ENCODE peak calls at places on chromosomes 5 and 9, in five cellular contexts. One of them, this sample, is unnamed.

GRCh38 chr9:130371196-130371966 is 73.4 kb upstream of the ASS1 start:
- DNase-seq in kidney epithelial cell: no peak
- DNase-seq in naive thymus-derived CD4-positive, alpha-beta T cell: no peak
- DNase-seq in fibroblast of lung: no peak
- DNase-seq in stimulated activated CD8-positive, alpha-beta memory T cell treated with anti-CD3 and anti-CD28 coated beads, Interleukin-12 subunit alpha, Interleukin-12 subunit beta, amount 100 ng/mL, for 1 hour: no peak
- DNase-seq in this sample: no peak

GRCh38 chr5:40485021-40485998 is 194.4 kb upstream of the PTGER4 start:
- DNase-seq in kidney epithelial cell: no peak
- DNase-seq in naive thymus-derived CD4-positive, alpha-beta T cell: no peak
- DNase-seq in fibroblast of lung: peak
- DNase-seq in stimulated activated CD8-positive, alpha-beta memory T cell treated with anti-CD3 and anti-CD28 coated beads, Interleukin-12 subunit alpha, Interleukin-12 subunit beta, amount 100 ng/mL, for 1 hour: no peak
- DNase-seq in this sample: no peak

GRCh38 chr9:126704157-126704941 is 90.6 kb downstream of the LMX1B start:
- DNase-seq in kidney epithelial cell: peak
- DNase-seq in naive thymus-derived CD4-positive, alpha-beta T cell: no peak
- DNase-seq in fibroblast of lung: peak
- DNase-seq in stimulated activated CD8-positive, alpha-beta memory T cell treated with anti-CD3 and anti-CD28 coated beads, Interleukin-12 subunit alpha, Interleukin-12 subunit beta, amount 100 ng/mL, for 1 hour: no peak
- DNase-seq in this sample: no peak

GRCh38 chr9:76896035-76896434 is 9.9 kb downstream of the PRUNE2 start:
- DNase-seq in kidney epithelial cell: no peak
- DNase-seq in naive thymus-derived CD4-positive, alpha-beta T cell: no peak
- DNase-seq in fibroblast of lung: no peak
- DNase-seq in stimulated activated CD8-positive, alpha-beta memory T cell treated with anti-CD3 and anti-CD28 coated beads, Interleukin-12 subunit alpha, Interleukin-12 subunit beta, amount 100 ng/mL, for 1 hour: no peak
- DNase-seq in this sample: no peak

GRCh38 chr5:138974227-138975063 is 99.3 kb upstream of the LRRTM2 start:
- DNase-seq in kidney epithelial cell: no peak
- DNase-seq in naive thymus-derived CD4-positive, alpha-beta T cell: no peak
- DNase-seq in fibroblast of lung: peak
- DNase-seq in stimulated activated CD8-positive, alpha-beta memory T cell treated with anti-CD3 and anti-CD28 coated beads, Interleukin-12 subunit alpha, Interleukin-12 subunit beta, amount 100 ng/mL, for 1 hour: no peak
- DNase-seq in this sample: no peak

GRCh38 chr5:175822225-175822624 is 49.2 kb upstream of the CPLX2 start:
- DNase-seq in kidney epithelial cell: no peak
- DNase-seq in naive thymus-derived CD4-positive, alpha-beta T cell: no peak
- DNase-seq in fibroblast of lung: no peak
- DNase-seq in stimulated activated CD8-positive, alpha-beta memory T cell treated with anti-CD3 and anti-CD28 coated beads, Interleukin-12 subunit alpha, Interleukin-12 subunit beta, amount 100 ng/mL, for 1 hour: no peak
- DNase-seq in this sample: no peak

GRCh38 chr9:27442464-27442863 is 81.6 kb upstream of the IFNK start:
- DNase-seq in kidney epithelial cell: no peak
- DNase-seq in naive thymus-derived CD4-positive, alpha-beta T cell: no peak
- DNase-seq in fibroblast of lung: no peak
- DNase-seq in stimulated activated CD8-positive, alpha-beta memory T cell treated with anti-CD3 and anti-CD28 coated beads, Interleukin-12 subunit alpha, Interleukin-12 subunit beta, amount 100 ng/mL, for 1 hour: no peak
- DNase-seq in this sample: no peak

GRCh38 chr5:178436326-178436940 is 153.8 kb downstream of the COL23A1 start:
- DNase-seq in kidney epithelial cell: no peak
- DNase-seq in naive thymus-derived CD4-positive, alpha-beta T cell: no peak
- DNase-seq in fibroblast of lung: no peak
- DNase-seq in stimulated activated CD8-positive, alpha-beta memory T cell treated with anti-CD3 and anti-CD28 coated beads, Interleukin-12 subunit alpha, Interleukin-12 subunit beta, amount 100 ng/mL, for 1 hour: no peak
- DNase-seq in this sample: no peak

GRCh38 chr9:104412238-104412637 is 91.8 kb upstream of the OR13F1 start:
- DNase-seq in kidney epithelial cell: no peak
- DNase-seq in naive thymus-derived CD4-positive, alpha-beta T cell: no peak
- DNase-seq in fibroblast of lung: peak
- DNase-seq in stimulated activated CD8-positive, alpha-beta memory T cell treated with anti-CD3 and anti-CD28 coated beads, Interleukin-12 subunit alpha, Interleukin-12 subunit beta, amount 100 ng/mL, for 1 hour: no peak
- DNase-seq in this sample: no peak

GRCh38 chr5:33332804-33333203 is 108.0 kb upstream of the TARS1 start:
- DNase-seq in kidney epithelial cell: no peak
- DNase-seq in naive thymus-derived CD4-positive, alpha-beta T cell: no peak
- DNase-seq in fibroblast of lung: no peak
- DNase-seq in stimulated activated CD8-positive, alpha-beta memory T cell treated with anti-CD3 and anti-CD28 coated beads, Interleukin-12 subunit alpha, Interleukin-12 subunit beta, amount 100 ng/mL, for 1 hour: no peak
- DNase-seq in this sample: no peak